ENCODE peak calls at places on chromosomes 7 and 10, in seven cellular contexts. I is HL-60, L is spleen, H is stomach, E is neural progenitor cell, P is transverse colon, K is SK-N-SH. O is an unnamed sample.

GRCh38 chr10:9297580-9297979 is 1243.1 kb downstream of the GATA3 start:
- DNase-seq in I (no peak), L (no peak), H (no peak), E (peak; percentile 54), P (no peak), K (peak; percentile 32), O (no peak)

GRCh38 chr7:1348096-1348835 is 111.0 kb downstream of the MICALL2 start:
- DNase-seq in I (no peak), L (peak; percentile 58), H (no peak), E (no peak), P (no peak), K (peak; percentile 63), O (no peak)

GRCh38 chr10:75638752-75639151 is 207.3 kb downstream of the LRMDA start:
- DNase-seq in I (no peak), L (no peak), H (no peak), E (no peak), P (no peak), K (no peak), O (no peak)

GRCh38 chr10:110609592-110609991 is 34.5 kb upstream of the RBM20 start:
- DNase-seq in I (peak; percentile 23), L (no peak), H (no peak), E (no peak), P (no peak), K (peak; percentile 59), O (no peak)

GRCh38 chr7:108348913-108349312 is 107.3 kb downstream of the NRCAM start:
- DNase-seq in I (no peak), L (no peak), H (no peak), E (no peak), P (no peak), K (no peak), O (no peak)

GRCh38 chr10:70607936-70608335 is 5.4 kb upstream of the PRF1 start:
- DNase-seq in I (no peak), L (no peak), H (no peak), E (no peak), P (no peak), K (no peak), O (no peak)

GRCh38 chr10:94108200-94108599 is 114.5 kb downstream of the PLCE1 start:
- DNase-seq in I (no peak), L (no peak), H (no peak), E (no peak), P (no peak), K (no peak), O (peak; percentile 66)

GRCh38 chr10:126063353-126063791 is 167.0 kb downstream of the FANK1 start:
- DNase-seq in I (no peak), L (no peak), H (no peak), E (no peak), P (no peak), K (no peak), O (peak; percentile 20)

GRCh38 chr10:62082729-62083412 is 181.4 kb downstream of the ARID5B start:
- DNase-seq in I (no peak), L (no peak), H (no peak), E (no peak), P (peak; percentile 37), K (no peak), O (no peak)
- H3K4me3 ChIP-seq in I (no peak overlapping the region), L (peak overlapping the region; percentile 34), H (no peak overlapping the region), E (no peak overlapping the region), P (no peak overlapping the region), K (peak overlapping the region; percentile 50), O (no peak overlapping the region)

DNA sequence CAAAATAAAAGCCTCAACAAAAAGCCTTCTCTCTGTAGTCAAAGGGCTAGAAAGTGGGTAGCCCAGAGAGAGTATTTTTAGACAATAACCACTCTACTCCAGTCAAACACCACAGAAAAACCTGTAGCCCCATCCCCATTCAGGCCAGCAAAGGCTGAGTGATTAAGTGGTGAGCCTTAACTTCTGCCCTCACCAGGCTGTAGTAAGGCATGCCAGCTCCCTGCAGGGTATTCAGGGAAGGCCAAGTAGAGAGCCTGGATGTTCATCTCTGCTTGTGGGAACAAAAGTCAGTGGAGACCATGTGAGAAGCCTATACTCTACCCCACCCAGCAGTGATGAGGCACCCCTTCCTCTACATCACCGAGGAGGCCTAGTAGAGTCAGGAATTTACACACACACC is 51.2 kb downstream of the HIF1AN start:
- DNase-seq in I (no peak), L (no peak), H (no peak), E (no peak), P (no peak), K (no peak), O (no peak)
- H3K27me3 ChIP-seq in I (peaks cover 15% of the 10 kb centered on the region), L (no peaks in the 10 kb centered on the region), H (peaks cover 13% of the 10 kb centered on the region), E (peaks cover 94% of the 10 kb centered on the region), P (peaks cover 88% of the 10 kb centered on the region), K (no peaks in the 10 kb centered on the region), O (peaks cover 21% of the 10 kb centered on the region)

DNA sequence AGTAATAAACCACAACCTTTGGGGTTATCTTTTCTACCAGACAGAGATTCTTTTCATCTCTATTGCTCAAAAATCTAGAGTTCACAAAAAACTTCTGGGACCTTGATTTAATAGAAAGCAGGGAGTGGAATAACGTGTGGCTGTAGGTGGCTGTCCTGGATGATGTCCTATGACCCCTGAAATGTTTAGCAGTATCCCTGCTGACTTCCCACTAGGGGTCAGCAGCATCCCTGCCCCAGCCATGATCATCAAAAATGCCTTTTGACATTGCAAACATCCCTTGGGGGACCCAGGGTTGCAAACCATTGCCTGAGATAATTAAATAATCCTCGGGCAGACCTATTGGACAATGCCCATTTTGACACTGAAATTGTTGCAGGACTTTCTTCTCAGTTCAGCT is 177.1 kb downstream of the USP6NL start:
- DNase-seq in I (no peak), L (no peak), H (no peak), E (peak; percentile 47), P (no peak), K (peak; percentile 74), O (no peak)
- TF ChIP-seq CTCF in I (no peak), L (no peak), H (no peak), E (peak; percentile 59), P (no peak), K (no peak), O (peak; percentile 32)

GRCh38 chr10:123993534-123994416 is 99.6 kb downstream of the CHST15 start:
- DNase-seq in I (no peak), L (no peak), H (no peak), E (no peak), P (no peak), K (peak; percentile 24), O (no peak)

GRCh38 chr10:123990889-123991288 is 99.3 kb upstream of the CPXM2 start:
- DNase-seq in I (no peak), L (no peak), H (no peak), E (no peak), P (no peak), K (no peak), O (no peak)

GRCh38 chr10:123995082-123995460 is 98.3 kb downstream of the CHST15 start:
- DNase-seq in I (no peak), L (peak; percentile 78), H (no peak), E (no peak), P (no peak), K (peak; percentile 37), O (no peak)

GRCh38 chr10:123994417-123995081 is 98.8 kb downstream of the CHST15 start:
- DNase-seq in I (peak; percentile 61), L (peak; percentile 97), H (peak; percentile 89), E (peak; percentile 93), P (peak; percentile 90), K (peak; percentile 96), O (peak; percentile 61)

GRCh38 chr10:123991622-123992570 is 100.3 kb upstream of the CPXM2 start:
- DNase-seq in I (no peak), L (no peak), H (no peak), E (no peak), P (no peak), K (peak; percentile 45), O (no peak)
- H3K4me3 ChIP-seq in I (no peak overlapping the region), L (peak overlapping the region; percentile 38), H (peak overlapping the region; percentile 28), E (no peak overlapping the region), P (peak overlapping the region; percentile 30), K (no peak overlapping the region), O (no peak overlapping the region)

GRCh38 chr7:153034791-153035190 is 275.2 kb downstream of the ACTR3B start:
- DNase-seq in I (no peak), L (no peak), H (no peak), E (no peak), P (no peak), K (no peak), O (no peak)
- H3K27me3 ChIP-seq in I (no peaks in the 10 kb centered on the region), L (no peaks in the 10 kb centered on the region), H (no peaks in the 10 kb centered on the region), E (no peaks in the 10 kb centered on the region), P (no peaks in the 10 kb centered on the region), K (no peaks in the 10 kb centered on the region), O (no peaks in the 10 kb centered on the region)

O was measured in AG04450.